ENCODE peak calls at places on chromosome 4, in six cellular contexts. One of them, this sample, is unnamed.

GRCh38 chr4:111937368-111937767 is 207.9 kb upstream of the FAM241A start:
- DNase-seq in K562: peak
- DNase-seq in SK-N-SH: no peak
- DNase-seq in HepG2: peak
- DNase-seq in GM12878: no peak
- DNase-seq in H1: no peak
- DNase-seq in this sample: no peak

GRCh38 chr4:54897590-54897989 is 227.8 kb downstream of the KDR start:
- DNase-seq in K562: no peak
- DNase-seq in SK-N-SH: no peak
- DNase-seq in HepG2: no peak
- DNase-seq in GM12878: no peak
- DNase-seq in H1: no peak
- DNase-seq in this sample: no peak

GRCh38 chr4:124483043-124483906 is 229.3 kb downstream of the ANKRD50 start:
- DNase-seq in K562: peak
- DNase-seq in SK-N-SH: peak
- DNase-seq in HepG2: no peak
- DNase-seq in GM12878: no peak
- DNase-seq in H1: no peak
- DNase-seq in this sample: no peak

GRCh38 chr4:2411786-2412510 is 6.5 kb downstream of the ZFYVE28 start:
- DNase-seq in K562: no peak
- DNase-seq in SK-N-SH: no peak
- DNase-seq in HepG2: no peak
- DNase-seq in GM12878: peak
- DNase-seq in H1: no peak
- DNase-seq in this sample: no peak

GRCh38 chr4:187256897-187257296 is 533.2 kb upstream of the FAT1 start:
- DNase-seq in K562: no peak
- DNase-seq in SK-N-SH: no peak
- DNase-seq in HepG2: no peak
- DNase-seq in GM12878: no peak
- DNase-seq in H1: no peak
- DNase-seq in this sample: no peak

GRCh38 chr4:70559216-70559830 is 32.7 kb upstream of the AMBN start:
- DNase-seq in K562: peak
- DNase-seq in SK-N-SH: peak
- DNase-seq in HepG2: peak
- DNase-seq in GM12878: no peak
- DNase-seq in H1: no peak
- DNase-seq in this sample: no peak

GRCh38 chr4:98929341-98930267 is 671 bp upstream of the EIF4E start:
- DNase-seq in K562: peak
- DNase-seq in SK-N-SH: peak
- DNase-seq in HepG2: peak
- DNase-seq in GM12878: peak
- DNase-seq in H1: no peak
- DNase-seq in this sample: peak

GRCh38 chr4:56375458-56375857 is 11.8 kb downstream of the AASDH start:
- DNase-seq in K562: peak
- DNase-seq in SK-N-SH: no peak
- DNase-seq in HepG2: no peak
- DNase-seq in GM12878: no peak
- DNase-seq in H1: no peak
- DNase-seq in this sample: no peak

GRCh38 chr4:142406917-142407501 is 439.1 kb downstream of the INPP4B start:
- DNase-seq in K562: no peak
- DNase-seq in SK-N-SH: no peak
- DNase-seq in HepG2: no peak
- DNase-seq in GM12878: no peak
- DNase-seq in H1: no peak
- DNase-seq in this sample: no peak

GRCh38 chr4:6526696-6527095 is 48.3 kb upstream of the MAN2B2 start:
- DNase-seq in K562: no peak
- DNase-seq in SK-N-SH: no peak
- DNase-seq in HepG2: no peak
- DNase-seq in GM12878: no peak
- DNase-seq in H1: no peak
- DNase-seq in this sample: no peak

GRCh38 chr4:26161030-26161824 is 159.6 kb upstream of the RBPJ start:
- DNase-seq in K562: peak
- DNase-seq in SK-N-SH: peak
- DNase-seq in HepG2: peak
- DNase-seq in GM12878: no peak
- DNase-seq in H1: no peak
- DNase-seq in this sample: no peak

GRCh38 chr4:8644966-8645752 is 52.6 kb downstream of the CPZ start:
- DNase-seq in K562: no peak
- DNase-seq in SK-N-SH: no peak
- DNase-seq in HepG2: no peak
- DNase-seq in GM12878: no peak
- DNase-seq in H1: no peak
- DNase-seq in this sample: no peak

GRCh38 chr4:145878501-145879435 is 59.9 kb downstream of the ZNF827 start:
- DNase-seq in K562: no peak
- DNase-seq in SK-N-SH: peak
- DNase-seq in HepG2: no peak
- DNase-seq in GM12878: no peak
- DNase-seq in H1: no peak
- DNase-seq in this sample: no peak

GRCh38 chr4:11446156-11446811 is 17.6 kb upstream of the HS3ST1 start:
- DNase-seq in K562: no peak
- DNase-seq in SK-N-SH: no peak
- DNase-seq in HepG2: no peak
- DNase-seq in GM12878: no peak
- DNase-seq in H1: no peak
- DNase-seq in this sample: no peak

DNA sequence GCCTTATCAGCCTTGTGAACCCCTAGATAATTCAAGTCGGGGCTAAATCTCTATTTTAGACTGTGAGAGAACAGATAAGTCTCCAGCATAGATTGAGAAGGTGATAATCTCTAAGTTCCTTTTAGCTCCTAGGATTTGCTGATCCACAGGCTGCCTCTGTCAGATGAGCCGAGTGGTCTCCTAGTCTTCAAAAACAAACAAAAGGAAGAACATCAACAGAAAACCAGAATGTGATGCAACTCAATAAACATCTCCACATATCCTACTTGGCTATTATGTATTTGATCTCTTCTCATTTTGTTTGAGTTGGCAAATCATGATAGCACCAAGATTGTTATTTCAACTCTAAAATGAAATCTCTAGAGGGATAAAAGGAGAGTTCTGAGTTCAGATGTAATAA is 88.4 kb upstream of the SLC7A11 start:
- DNase-seq in K562: no peak
- DNase-seq in SK-N-SH: no peak
- DNase-seq in HepG2: no peak
- DNase-seq in GM12878: no peak
- DNase-seq in H1: no peak
- DNase-seq in this sample: no peak
- TF ChIP-seq GABPA in K562: no peak
- TF ChIP-seq GABPA in SK-N-SH: no peak
- TF ChIP-seq GABPA in HepG2: no peak
- TF ChIP-seq GABPA in GM12878: no peak
- TF ChIP-seq GABPA in H1: no peak
- TF ChIP-seq GABPA in this sample: no peak

GRCh38 chr4:108979754-108980153 is 216.9 kb upstream of the ETNPPL start:
- DNase-seq in K562: no peak
- DNase-seq in SK-N-SH: no peak
- DNase-seq in HepG2: no peak
- DNase-seq in GM12878: no peak
- DNase-seq in H1: no peak
- DNase-seq in this sample: no peak

GRCh38 chr4:108980455-108981239 is 217.8 kb upstream of the ETNPPL start:
- DNase-seq in K562: no peak
- DNase-seq in SK-N-SH: no peak
- DNase-seq in HepG2: no peak
- DNase-seq in GM12878: no peak
- DNase-seq in H1: no peak
- DNase-seq in this sample: no peak

GRCh38 chr4:108978066-108978465 is 215.2 kb upstream of the ETNPPL start:
- DNase-seq in K562: no peak
- DNase-seq in SK-N-SH: no peak
- DNase-seq in HepG2: no peak
- DNase-seq in GM12878: no peak
- DNase-seq in H1: no peak
- DNase-seq in this sample: no peak

GRCh38 chr4:108982359-108982758 is 219.5 kb upstream of the ETNPPL start:
- DNase-seq in K562: no peak
- DNase-seq in SK-N-SH: no peak
- DNase-seq in HepG2: no peak
- DNase-seq in GM12878: no peak
- DNase-seq in H1: no peak
- DNase-seq in this sample: no peak

DNA sequence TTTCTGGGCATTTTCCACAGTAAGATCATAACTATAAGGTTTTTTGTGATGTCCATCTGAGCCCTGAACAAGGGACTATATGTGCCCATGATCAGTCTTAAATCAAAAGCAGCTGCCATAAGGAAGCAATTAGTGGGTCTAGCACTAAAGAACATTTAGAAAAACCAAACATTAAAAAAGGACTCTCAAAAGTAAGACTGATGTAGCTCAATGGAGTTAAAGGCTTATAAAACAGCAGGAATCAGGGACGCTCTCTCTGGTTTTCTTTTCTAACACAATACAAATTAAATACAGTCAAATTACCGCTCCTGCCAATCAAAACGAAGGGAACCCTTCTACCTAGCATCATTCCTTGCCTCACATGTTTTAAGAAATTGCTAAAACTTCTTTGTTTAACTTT is 219.9 kb upstream of the ETNPPL start:
- DNase-seq in K562: no peak
- DNase-seq in SK-N-SH: no peak
- DNase-seq in HepG2: no peak
- DNase-seq in GM12878: no peak
- DNase-seq in H1: no peak
- DNase-seq in this sample: no peak
- H3K27ac ChIP-seq in K562: no peak
- H3K27ac ChIP-seq in SK-N-SH: no peak
- H3K27ac ChIP-seq in HepG2: no peak
- H3K27ac ChIP-seq in GM12878: no peak
- H3K27ac ChIP-seq in H1: no peak
- H3K27ac ChIP-seq in this sample: no peak

GRCh38 chr4:103010827-103011226 is 8.7 kb downstream of the SLC9B1 start:
- DNase-seq in K562: no peak
- DNase-seq in SK-N-SH: no peak
- DNase-seq in HepG2: no peak
- DNase-seq in GM12878: no peak
- DNase-seq in H1: no peak
- DNase-seq in this sample: no peak

GRCh38 chr4:103012085-103012484 is 7.4 kb downstream of the SLC9B1 start:
- DNase-seq in K562: peak
- DNase-seq in SK-N-SH: no peak
- DNase-seq in HepG2: no peak
- DNase-seq in GM12878: no peak
- DNase-seq in H1: no peak
- DNase-seq in this sample: no peak

GRCh38 chr4:103011378-103012025 is 8.0 kb downstream of the SLC9B1 start:
- DNase-seq in K562: peak
- DNase-seq in SK-N-SH: no peak
- DNase-seq in HepG2: no peak
- DNase-seq in GM12878: no peak
- DNase-seq in H1: no peak
- DNase-seq in this sample: no peak

GRCh38 chr4:103012594-103012993 is 6.9 kb downstream of the SLC9B1 start:
- DNase-seq in K562: no peak
- DNase-seq in SK-N-SH: no peak
- DNase-seq in HepG2: no peak
- DNase-seq in GM12878: no peak
- DNase-seq in H1: no peak
- DNase-seq in this sample: no peak

DNA sequence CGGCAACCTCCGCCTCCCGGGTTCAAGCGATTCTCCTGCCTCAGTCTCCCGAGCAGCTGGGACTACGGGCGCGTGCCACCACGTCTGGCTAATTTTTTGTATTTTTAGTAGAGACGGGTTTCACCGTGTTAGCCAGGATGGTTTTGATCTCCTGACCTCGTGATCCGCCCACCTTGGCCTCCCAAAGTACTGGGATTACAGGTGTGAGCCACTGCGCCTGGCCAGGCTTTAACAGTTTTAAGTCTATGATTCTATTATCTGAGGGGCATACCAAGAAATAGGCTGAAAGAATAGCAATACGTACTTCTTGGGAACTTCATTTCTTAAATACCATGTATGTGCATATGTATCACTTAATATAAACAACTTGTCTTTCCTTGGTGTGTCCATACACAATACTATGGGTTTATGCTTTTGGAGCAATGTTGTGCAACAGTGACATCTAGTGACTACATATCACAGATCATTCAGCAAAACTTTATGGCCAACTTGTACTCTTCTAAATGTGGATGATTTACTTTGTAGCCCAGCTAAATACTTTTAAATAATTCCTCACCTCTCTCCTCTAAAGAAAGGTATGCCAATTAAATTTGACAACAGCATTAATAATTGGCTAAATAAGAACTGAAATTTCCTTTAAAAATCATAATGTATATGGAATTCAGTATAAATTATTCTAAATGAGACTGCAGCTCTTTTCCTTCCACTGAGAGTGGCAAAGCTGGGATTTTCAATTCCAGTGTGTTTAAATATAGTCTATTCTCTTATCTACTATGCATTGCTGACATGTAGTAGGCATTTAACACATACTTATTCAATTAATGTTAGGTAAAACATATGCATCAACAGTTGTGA is 10.4 kb downstream of the SLC9B1 start:
- DNase-seq in K562: peak
- DNase-seq in SK-N-SH: peak
- DNase-seq in HepG2: peak
- DNase-seq in GM12878: peak
- DNase-seq in H1: no peak
- DNase-seq in this sample: no peak
- TF ChIP-seq GABPA in K562: no peak
- TF ChIP-seq GABPA in SK-N-SH: no peak
- TF ChIP-seq GABPA in HepG2: no peak
- TF ChIP-seq GABPA in GM12878: no peak
- TF ChIP-seq GABPA in H1: no peak
- TF ChIP-seq GABPA in this sample: no peak

DNA sequence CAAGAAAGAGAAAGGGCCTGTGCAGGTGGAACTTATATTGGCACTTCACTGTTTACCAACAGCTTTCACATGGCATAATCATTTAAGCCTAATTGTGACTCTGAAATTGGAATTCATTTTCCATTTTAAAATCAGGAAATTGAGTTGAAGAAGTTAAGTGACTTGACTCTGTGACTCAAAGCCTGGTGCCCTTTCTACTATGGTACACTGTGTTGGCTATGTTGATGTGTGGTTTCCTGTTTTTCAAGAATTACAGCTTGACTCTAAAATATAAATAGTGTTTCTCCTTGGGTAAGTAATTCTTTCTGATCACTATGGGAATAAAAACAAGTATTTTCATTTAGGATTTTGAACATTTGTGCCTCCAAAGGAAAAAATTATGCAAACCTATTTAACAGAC is 4.3 kb downstream of the AFF1 start:
- DNase-seq in K562: no peak
- DNase-seq in SK-N-SH: no peak
- DNase-seq in HepG2: no peak
- DNase-seq in GM12878: no peak
- DNase-seq in H1: no peak
- DNase-seq in this sample: peak
- H3K27ac ChIP-seq in K562: peak
- H3K27ac ChIP-seq in SK-N-SH: no peak
- H3K27ac ChIP-seq in HepG2: peak
- H3K27ac ChIP-seq in GM12878: peak
- H3K27ac ChIP-seq in H1: no peak
- H3K27ac ChIP-seq in this sample: peak

This sample was measured in HL-60.